ENCODE peak calls at places on chromosome 9, in five cellular contexts. Q, O, F, W and I are unnamed samples.

GRCh38 chr9:78132688-78133033 is 101.0 kb upstream of the GNAQ start:
- DNase-seq in Q (no peak), O (no peak), F (no peak), W (peak; percentile 47), I (peak; percentile 33)

GRCh38 chr9:116178481-116179211 is 25.1 kb downstream of the PAPPA start:
- DNase-seq in Q (no peak), O (no peak), F (no peak), W (no peak), I (no peak)

GRCh38 chr9:133956520-133957076 is 35.5 kb downstream of the VAV2 start:
- DNase-seq in Q (peak; percentile 37), O (peak; percentile 69), F (peak; percentile 81), W (peak; percentile 71), I (no peak)

GRCh38 chr9:104773118-104773517 is 9.2 kb downstream of the NIPSNAP3B start:
- DNase-seq in Q (no peak), O (no peak), F (no peak), W (no peak), I (no peak)

GRCh38 chr9:68719847-68720246 is 14.8 kb downstream of the PIP5K1B start:
- DNase-seq in Q (no peak), O (no peak), F (no peak), W (no peak), I (no peak)

GRCh38 chr9:111348821-111349271 is 18.8 kb upstream of the OR2K2 start:
- DNase-seq in Q (no peak), O (no peak), F (no peak), W (no peak), I (no peak)

GRCh38 chr9:97553841-97554240 is 52.4 kb downstream of the TMOD1 start:
- DNase-seq in Q (no peak), O (no peak), F (no peak), W (no peak), I (no peak)

GRCh38 chr9:89592201-89592815 is 12.5 kb upstream of the GADD45G start:
- DNase-seq in Q (no peak), O (no peak), F (peak; percentile 35), W (no peak), I (no peak)

GRCh38 chr9:89234636-89235035 is 56.0 kb upstream of the SHC3 start:
- DNase-seq in Q (peak; percentile 66), O (peak; percentile 63), F (peak; percentile 84), W (peak; percentile 18), I (peak; percentile 73)

GRCh38 chr9:95572370-95573151 is 55.8 kb upstream of the PTCH1 start:
- DNase-seq in Q (no peak), O (no peak), F (no peak), W (peak; percentile 23), I (no peak)

GRCh38 chr9:31388660-31389059 is 995.8 kb upstream of the ACO1 start:
- DNase-seq in Q (no peak), O (no peak), F (no peak), W (no peak), I (no peak)

GRCh38 chr9:85425153-85425611 is 316.6 kb downstream of the AGTPBP1 start:
- DNase-seq in Q (peak; percentile 84), O (peak; percentile 92), F (peak; percentile 98), W (peak; percentile 40), I (peak; percentile 51)

GRCh38 chr9:90826326-90827020 is 24.9 kb downstream of the SYK start:
- DNase-seq in Q (no peak), O (peak; percentile 4), F (no peak), W (no peak), I (no peak)

GRCh38 chr9:134186471-134187109 is 22.2 kb upstream of the RNU6ATAC start:
- DNase-seq in Q (no peak), O (no peak), F (peak; percentile 42), W (no peak), I (no peak)

GRCh38 chr9:137506702-137507171 is 43.5 kb downstream of the PNPLA7 start:
- DNase-seq in Q (no peak), O (no peak), F (no peak), W (no peak), I (no peak)

GRCh38 chr9:18748106-18748719 is 274.3 kb downstream of the ADAMTSL1 start:
- DNase-seq in Q (no peak), O (no peak), F (no peak), W (no peak), I (no peak)

GRCh38 chr9:132185164-132186009 is 23.5 kb downstream of the NTNG2 start:
- DNase-seq in Q (peak; percentile 51), O (peak; percentile 32), F (peak; percentile 68), W (no peak), I (no peak)

GRCh38 chr9:134591573-134591981 is 50.0 kb upstream of the COL5A1 start:
- DNase-seq in Q (no peak), O (no peak), F (no peak), W (peak; percentile 82), I (no peak)

GRCh38 chr9:18799420-18799819 is 233.6 kb downstream of the SAXO1 start:
- DNase-seq in Q (no peak), O (no peak), F (no peak), W (peak; percentile 17), I (no peak)

GRCh38 chr9:6852243-6852963 is 94.6 kb downstream of the KDM4C start:
- DNase-seq in Q (no peak), O (no peak), F (peak; percentile 22), W (peak; percentile 12), I (no peak)

GRCh38 chr9:125889122-125889523 is 141.9 kb downstream of the PBX3 start:
- DNase-seq in Q (peak; percentile 44), O (no peak), F (peak; percentile 65), W (peak; percentile 67), I (no peak)

GRCh38 chr9:98291775-98292174 is 36.3 kb upstream of the TBC1D2 start:
- DNase-seq in Q (no peak), O (no peak), F (no peak), W (no peak), I (no peak)

GRCh38 chr9:69582544-69583297 is 89.5 kb downstream of the APBA1 start:
- DNase-seq in Q (no peak), O (peak; percentile 35), F (peak; percentile 64), W (no peak), I (peak; percentile 40)

GRCh38 chr9:134040176-134040565 is 14.9 kb downstream of the BRD3OS start:
- DNase-seq in Q (no peak), O (no peak), F (no peak), W (no peak), I (no peak)

GRCh38 chr9:134217431-134218210 is 53.3 kb upstream of the RNU6ATAC start:
- DNase-seq in Q (peak; percentile 43), O (no peak), F (peak; percentile 85), W (no peak), I (no peak)

GRCh38 chr9:29241320-29241719 is 1668.0 kb upstream of the C9orf72 start:
- DNase-seq in Q (no peak), O (no peak), F (no peak), W (no peak), I (no peak)

GRCh38 chr9:29245351-29245750 is 1672.1 kb upstream of the C9orf72 start:
- DNase-seq in Q (no peak), O (no peak), F (no peak), W (no peak), I (no peak)
- H3K9ac ChIP-seq in Q (no peak overlapping the region), O (no peak overlapping the region), F (no peak overlapping the region), W (no peak overlapping the region), I (no peak overlapping the region)

DNA sequence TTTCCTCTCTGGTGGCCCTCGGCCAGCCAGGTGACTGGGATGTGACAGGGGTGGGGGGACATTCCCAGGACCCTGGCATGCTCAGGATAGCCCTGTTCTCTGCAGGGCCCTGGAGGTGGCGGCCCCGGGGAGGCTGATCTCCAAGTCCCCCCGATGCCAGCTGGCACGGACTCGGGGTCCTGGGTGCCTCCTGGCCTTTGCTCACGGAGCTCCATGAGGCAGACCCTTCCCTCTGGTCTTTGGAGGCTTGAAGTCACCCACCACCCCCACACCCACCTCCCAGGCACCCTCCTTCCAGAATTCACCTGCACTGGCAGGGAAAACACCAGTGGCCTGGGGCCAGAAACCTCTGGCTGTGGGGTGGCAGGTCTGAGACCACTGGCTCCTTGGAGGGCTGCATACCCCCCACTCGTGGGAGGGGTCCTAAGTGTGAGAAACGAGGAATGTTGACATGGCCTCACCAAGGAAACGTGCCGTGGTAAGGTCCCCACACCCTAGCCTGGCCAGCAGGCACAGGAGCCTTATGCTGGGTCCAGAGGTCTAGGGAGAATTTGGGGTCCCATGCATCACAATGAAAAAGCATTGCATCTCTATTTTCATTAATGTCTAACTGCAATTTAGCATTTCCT is 130.8 kb upstream of the FAM120A start:
- DNase-seq in Q (no peak), O (no peak), F (no peak), W (no peak), I (no peak)
- H3K4me1 ChIP-seq in Q (no peaks in the 10 kb centered on the region), O (no peaks in the 10 kb centered on the region), F (no peaks in the 10 kb centered on the region), W (no peaks in the 10 kb centered on the region), I (no peaks in the 10 kb centered on the region)

GRCh38 chr9:37761511-37761910 is 7.9 kb downstream of the TRMT10B start:
- DNase-seq in Q (no peak), O (no peak), F (no peak), W (peak; percentile 52), I (no peak)
- H3K9ac ChIP-seq in Q (no peak overlapping the region), O (no peak overlapping the region), F (no peak overlapping the region), W (no peak overlapping the region), I (no peak overlapping the region)

GRCh38 chr9:127848756-127849504 is 5.5 kb downstream of the ENG start:
- DNase-seq in Q (no peak), O (no peak), F (no peak), W (no peak), I (no peak)

GRCh38 chr9:127847833-127848755 is 6.4 kb downstream of the ENG start:
- DNase-seq in Q (no peak), O (no peak), F (no peak), W (no peak), I (no peak)

GRCh38 chr9:127846451-127847154 is 7.9 kb downstream of the ENG start:
- DNase-seq in Q (no peak), O (no peak), F (no peak), W (no peak), I (no peak)

GRCh38 chr9:127844821-127845359 is 9.6 kb downstream of the ENG start:
- DNase-seq in Q (no peak), O (peak; percentile 64), F (peak; percentile 83), W (no peak), I (no peak)

GRCh38 chr9:127847155-127847463 is 7.3 kb downstream of the ENG start:
- DNase-seq in Q (no peak), O (no peak), F (no peak), W (no peak), I (no peak)
- H3K4me1 ChIP-seq in Q (no peaks in the 10 kb centered on the region), O (no peaks in the 10 kb centered on the region), F (no peaks in the 10 kb centered on the region), W (peaks cover 67% of the 10 kb centered on the region), I (no peaks in the 10 kb centered on the region)

GRCh38 chr9:110048473-110048975 is 159.4 kb downstream of the C9orf152 start:
- DNase-seq in Q (peak; percentile 89), O (peak; percentile 85), F (peak; percentile 90), W (peak; percentile 90), I (peak; percentile 90)

GRCh38 chr9:110047955-110048472 is 159.9 kb downstream of the C9orf152 start:
- DNase-seq in Q (peak; percentile 72), O (peak; percentile 56), F (peak; percentile 79), W (no peak), I (no peak)

GRCh38 chr9:110048976-110049698 is 158.8 kb downstream of the C9orf152 start:
- DNase-seq in Q (peak; percentile 38), O (peak; percentile 41), F (peak; percentile 75), W (peak; percentile 70), I (peak; percentile 27)

GRCh38 chr9:110050925-110051355 is 157.0 kb downstream of the C9orf152 start:
- DNase-seq in Q (no peak), O (no peak), F (no peak), W (peak; percentile 91), I (peak; percentile 89)

GRCh38 chr9:110049699-110050450 is 158.1 kb downstream of the C9orf152 start:
- DNase-seq in Q (peak; percentile 55), O (peak; percentile 48), F (peak; percentile 81), W (peak; percentile 65), I (peak; percentile 29)
- H3K9ac ChIP-seq in Q (no peak overlapping the region), O (peak overlapping the region; percentile 48), F (no peak overlapping the region), W (peak overlapping the region; percentile 95), I (peak overlapping the region; percentile 86)

GRCh38 chr9:114171500-114171899 is 16.2 kb downstream of the COL27A1 start:
- DNase-seq in Q (no peak), O (no peak), F (no peak), W (no peak), I (no peak)
- H3K4me1 ChIP-seq in Q (peaks cover 15% of the 10 kb centered on the region), O (no peaks in the 10 kb centered on the region), F (peaks cover 4% of the 10 kb centered on the region), W (peaks cover 22% of the 10 kb centered on the region), I (no peaks in the 10 kb centered on the region)